ENCODE peak calls at places on chromosome 2, in ten cellular contexts. V is GM23248, U is bronchial epithelial cell, J is KBM-7, K is iPS-NIHi11, E is NCI-H774, G is lower leg skin, P is GM04503, Z is T-helper 1 cell, Q is DMS153. R is an unnamed sample.

GRCh38 chr2:63012541-63012940 is 38.1 kb upstream of the OTX1 start:
- DNase-seq in V (no peak), U (no peak), J (no peak), K (no peak), E (no peak), G (no peak), P (peak; percentile 71), Z (no peak), Q (no peak), R (no peak)

GRCh38 chr2:41544709-41545108 is 503.1 kb upstream of the PKDCC start:
- DNase-seq in V (no peak), U (no peak), J (no peak), K (no peak), E (no peak), G (no peak), P (no peak), Z (no peak), Q (no peak), R (no peak)

GRCh38 chr2:240888130-240888889 is 7.6 kb downstream of the MAB21L4 start:
- DNase-seq in V (no peak), U (no peak), J (no peak), K (peak; percentile 72), E (no peak), G (no peak), P (no peak), Z (no peak), Q (no peak), R (no peak)

GRCh38 chr2:240722376-240722775 is 30.7 kb downstream of the AQP12A start:
- DNase-seq in V (no peak), U (no peak), J (no peak), K (no peak), E (no peak), G (no peak), P (no peak), Z (no peak), Q (no peak), R (no peak)

GRCh38 chr2:236166157-236166780 is 1.9 kb downstream of the GBX2 start:
- DNase-seq in V (peak; percentile 49), U (no peak), J (no peak), K (no peak), E (no peak), G (peak; percentile 85), P (no peak), Z (no peak), Q (no peak), R (no peak)

GRCh38 chr2:149661844-149662243 is 74.3 kb upstream of the MMADHC start:
- DNase-seq in V (peak; percentile 70), U (peak; percentile 89), J (no peak), K (no peak), E (no peak), G (no peak), P (no peak), Z (no peak), Q (no peak), R (no peak)

GRCh38 chr2:188675391-188676011 is 298.7 kb upstream of the COL3A1 start:
- DNase-seq in V (peak; percentile 69), U (no peak), J (no peak), K (no peak), E (no peak), G (no peak), P (no peak), Z (no peak), Q (no peak), R (no peak)

GRCh38 chr2:65662654-65663432 is 230.4 kb upstream of the SPRED2 start:
- DNase-seq in V (peak; percentile 87), U (peak; percentile 17), J (no peak), K (no peak), E (no peak), G (no peak), P (peak; percentile 87), Z (no peak), Q (no peak), R (no peak)

GRCh38 chr2:235268535-235268934 is 225.3 kb upstream of the AGAP1 start:
- DNase-seq in V (peak; percentile 64), U (peak; percentile 10), J (no peak), K (no peak), E (no peak), G (no peak), P (peak; percentile 41), Z (no peak), Q (no peak), R (no peak)

GRCh38 chr2:241110089-241110606 is 8.1 kb upstream of the MTERF4 start:
- DNase-seq in V (no peak), U (no peak), J (no peak), K (no peak), E (no peak), G (peak; percentile 56), P (no peak), Z (no peak), Q (no peak), R (no peak)

GRCh38 chr2:225512873-225513580 is 113.5 kb downstream of the NYAP2 start:
- DNase-seq in V (peak; percentile 6), U (peak; percentile 60), J (no peak), K (no peak), E (no peak), G (no peak), P (peak; percentile 0), Z (no peak), Q (no peak), R (no peak)

GRCh38 chr2:238127165-238128060 is 11.1 kb upstream of the KLHL30 start:
- DNase-seq in V (peak; percentile 70), U (no peak), J (no peak), K (peak; percentile 72), E (no peak), G (no peak), P (no peak), Z (no peak), Q (no peak), R (no peak)

GRCh38 chr2:181657379-181657778 is 474 bp upstream of the CERKL start:
- DNase-seq in V (no peak), U (no peak), J (no peak), K (no peak), E (no peak), G (no peak), P (no peak), Z (no peak), Q (no peak), R (no peak)

GRCh38 chr2:1611886-1612285 is 132.4 kb downstream of the PXDN start:
- DNase-seq in V (no peak), U (no peak), J (no peak), K (no peak), E (no peak), G (peak; percentile 66), P (no peak), Z (no peak), Q (no peak), R (no peak)

R was measured in left ventricle myocardium inferior.